ENCODE peak calls at places on chromosomes 12 and 14, in seven cellular contexts. F, N, E, Q, D, C and A are unnamed samples.
A peak's percentile ranks its signal among the peaks of the same experiment; 100 is the strongest.

GRCh38 chr14:38207830-38208815 is at the start of gene SSTR1:
- DNase-seq in F (no peak), N (no peak), E (no peak), Q (peak; percentile 36), D (peak; percentile 43), C (peak; percentile 68), A (no peak)

GRCh38 chr12:90909069-90909676 is 45.8 kb downstream of the CCER1 start:
- DNase-seq in F (peak; percentile 38), N (no peak), E (no peak), Q (peak; percentile 67), D (peak; percentile 6), C (peak; percentile 77), A (peak; percentile 20)

GRCh38 chr12:43332977-43333649 is 218.9 kb downstream of the ADAMTS20 start:
- DNase-seq in F (no peak), N (no peak), E (no peak), Q (peak; percentile 59), D (no peak), C (no peak), A (no peak)

GRCh38 chr12:87074801-87075200 is 818.6 kb upstream of the MGAT4C start:
- DNase-seq in F (no peak), N (no peak), E (no peak), Q (no peak), D (no peak), C (no peak), A (no peak)

GRCh38 chr14:47660158-47660557 is 15.2 kb downstream of the MDGA2 start:
- DNase-seq in F (no peak), N (no peak), E (no peak), Q (no peak), D (no peak), C (no peak), A (no peak)

GRCh38 chr12:106226884-106227640 is 20.8 kb downstream of the CKAP4 start:
- DNase-seq in F (peak; percentile 28), N (no peak), E (peak; percentile 53), Q (peak; percentile 65), D (peak; percentile 55), C (peak; percentile 81), A (peak; percentile 47)

GRCh38 chr14:104245075-104245474 is 106.7 kb downstream of the KIF26A start:
- DNase-seq in F (no peak), N (no peak), E (no peak), Q (no peak), D (no peak), C (no peak), A (no peak)

GRCh38 chr12:49920241-49920914 is 16.7 kb upstream of the FAIM2 start:
- DNase-seq in F (no peak), N (no peak), E (no peak), Q (peak; percentile 65), D (peak; percentile 33), C (no peak), A (no peak)

GRCh38 chr14:100680439-100681051 is 46.1 kb upstream of the DLK1 start:
- DNase-seq in F (no peak), N (no peak), E (peak; percentile 74), Q (no peak), D (no peak), C (no peak), A (no peak)

GRCh38 chr14:70888681-70889175 is 18.5 kb upstream of the PCNX1 start:
- DNase-seq in F (no peak), N (no peak), E (no peak), Q (no peak), D (no peak), C (no peak), A (no peak)

GRCh38 chr12:108322998-108323397 is 16.1 kb downstream of the CMKLR1 start:
- DNase-seq in F (no peak), N (no peak), E (no peak), Q (no peak), D (no peak), C (no peak), A (no peak)

GRCh38 chr14:60722163-60722835 is 1.9 kb downstream of the SIX4 start:
- DNase-seq in F (no peak), N (no peak), E (peak; percentile 16), Q (peak; percentile 54), D (peak; percentile 89), C (peak; percentile 88), A (no peak)

GRCh38 chr12:4763549-4763948 is 43.3 kb downstream of the GALNT8 start:
- DNase-seq in F (peak; percentile 45), N (no peak), E (peak; percentile 54), Q (no peak), D (peak; percentile 32), C (peak; percentile 96), A (no peak)

DNA sequence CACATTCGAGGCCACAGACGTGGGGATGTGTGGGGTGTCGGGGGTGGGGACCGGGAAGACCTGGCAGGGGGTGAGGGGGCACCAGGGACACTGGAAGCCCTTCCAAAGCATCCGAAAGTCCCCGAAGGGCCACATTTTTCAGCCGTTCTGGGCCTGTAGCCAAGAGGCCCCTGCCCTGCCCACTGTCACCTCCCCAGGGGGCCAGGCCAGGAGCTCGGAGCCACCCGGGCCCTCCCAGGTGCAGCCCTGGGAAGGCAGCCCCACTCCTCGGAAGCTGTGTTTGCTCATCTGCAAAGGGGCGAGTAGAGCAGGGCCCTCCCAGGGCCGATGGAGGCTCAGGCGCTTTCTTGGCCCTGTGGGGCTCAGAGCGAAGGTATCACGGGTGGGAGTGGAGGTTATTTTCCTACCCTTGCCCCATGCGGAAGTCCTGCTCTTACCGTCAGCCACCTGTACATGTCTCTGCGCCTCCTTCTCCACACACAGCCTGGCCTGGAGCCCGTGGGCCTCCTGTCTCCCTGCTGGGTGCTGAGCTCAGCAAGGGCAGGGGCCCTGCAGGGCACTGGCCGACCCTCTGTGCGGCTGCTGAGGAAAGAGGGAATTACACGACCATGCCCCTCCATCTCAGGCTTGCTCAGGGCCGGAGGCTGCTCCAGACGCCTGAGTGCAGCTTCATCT is 27.2 kb downstream of the NOC4L start:
- DNase-seq in F (no peak), N (no peak), E (no peak), Q (no peak), D (no peak), C (no peak), A (no peak)
- TF ChIP-seq EZH2 in F (no peak), N (no peak), E (no peak), Q (no peak), D (no peak), C (no peak), A (no peak)

GRCh38 chr12:115756271-115756670 is 521.2 kb downstream of the MED13L start:
- DNase-seq in F (no peak), N (no peak), E (no peak), Q (no peak), D (no peak), C (no peak), A (no peak)

GRCh38 chr12:115760231-115760630 is 517.3 kb downstream of the MED13L start:
- DNase-seq in F (no peak), N (no peak), E (no peak), Q (no peak), D (no peak), C (no peak), A (no peak)

GRCh38 chr12:115761784-115762183 is 515.7 kb downstream of the MED13L start:
- DNase-seq in F (no peak), N (no peak), E (no peak), Q (no peak), D (no peak), C (no peak), A (no peak)

GRCh38 chr12:115756804-115757203 is 520.7 kb downstream of the MED13L start:
- DNase-seq in F (no peak), N (no peak), E (no peak), Q (no peak), D (no peak), C (no peak), A (no peak)

DNA sequence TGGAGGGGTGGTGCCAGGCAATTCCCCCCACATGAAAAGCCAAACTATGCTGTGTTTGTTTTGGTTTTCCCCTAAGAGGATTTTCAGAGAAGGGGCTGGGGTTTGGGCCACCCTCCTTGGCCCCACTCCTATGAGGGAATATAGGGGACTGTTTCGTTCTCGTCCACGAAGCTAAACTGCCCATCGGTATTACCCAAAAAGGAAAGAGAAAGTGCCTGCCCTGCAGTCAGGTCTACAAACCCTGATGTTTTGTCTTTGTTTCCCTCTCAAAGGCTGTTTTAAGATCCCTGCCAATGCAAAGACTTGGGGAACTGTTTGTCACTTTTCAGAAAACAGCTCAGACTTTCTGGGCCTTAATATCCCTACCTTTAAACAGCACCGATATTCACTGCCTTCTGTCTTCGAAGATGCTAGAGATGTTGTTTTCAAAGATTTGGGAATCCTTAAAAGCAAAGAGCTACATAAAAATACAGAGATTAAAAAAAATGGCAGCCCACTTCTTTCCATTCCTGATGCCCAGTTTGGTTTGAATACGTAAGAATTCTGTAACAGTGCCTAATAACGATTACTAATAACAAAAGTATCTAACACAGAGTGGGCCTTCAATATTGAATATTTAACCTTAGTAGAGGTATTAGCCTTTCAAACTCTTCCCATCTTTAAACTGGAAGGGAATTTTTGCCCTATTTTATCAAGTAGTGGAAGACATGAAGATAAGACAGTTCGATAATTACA is 518.4 kb downstream of the MED13L start:
- DNase-seq in F (no peak), N (no peak), E (no peak), Q (no peak), D (no peak), C (no peak), A (no peak)
- H3K27ac ChIP-seq in F (no peak overlapping the region), N (no peak overlapping the region), E (no peak overlapping the region), Q (no peak overlapping the region), D (no peak overlapping the region), C (no peak overlapping the region), A (no peak overlapping the region)

DNA sequence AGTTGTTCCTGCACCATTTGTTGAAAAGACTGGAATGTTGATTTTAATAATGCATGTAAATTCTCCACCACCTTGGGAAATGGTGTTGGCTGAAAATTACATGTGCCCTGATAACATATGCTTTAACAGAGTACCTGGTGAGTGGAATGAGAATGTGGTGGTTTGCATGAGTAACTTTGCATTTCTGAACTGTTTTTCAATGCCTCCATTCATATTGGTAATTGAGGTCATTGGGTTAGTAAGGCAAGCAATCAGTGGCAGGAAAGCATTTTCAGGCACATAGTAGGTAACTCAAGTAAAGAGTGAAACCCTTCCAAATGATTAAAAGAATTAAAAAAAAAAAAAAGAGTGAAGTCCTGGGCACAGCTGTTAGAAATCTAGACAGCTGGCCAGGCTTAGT is 32.2 kb upstream of the BICD1 start:
- DNase-seq in F (no peak), N (no peak), E (no peak), Q (no peak), D (no peak), C (peak; percentile 25), A (no peak)
- TF ChIP-seq POLR2AphosphoS5 in F (no peak), N (no peak), E (no peak), Q (no peak), D (no peak), C (no peak), A (no peak)

DNA sequence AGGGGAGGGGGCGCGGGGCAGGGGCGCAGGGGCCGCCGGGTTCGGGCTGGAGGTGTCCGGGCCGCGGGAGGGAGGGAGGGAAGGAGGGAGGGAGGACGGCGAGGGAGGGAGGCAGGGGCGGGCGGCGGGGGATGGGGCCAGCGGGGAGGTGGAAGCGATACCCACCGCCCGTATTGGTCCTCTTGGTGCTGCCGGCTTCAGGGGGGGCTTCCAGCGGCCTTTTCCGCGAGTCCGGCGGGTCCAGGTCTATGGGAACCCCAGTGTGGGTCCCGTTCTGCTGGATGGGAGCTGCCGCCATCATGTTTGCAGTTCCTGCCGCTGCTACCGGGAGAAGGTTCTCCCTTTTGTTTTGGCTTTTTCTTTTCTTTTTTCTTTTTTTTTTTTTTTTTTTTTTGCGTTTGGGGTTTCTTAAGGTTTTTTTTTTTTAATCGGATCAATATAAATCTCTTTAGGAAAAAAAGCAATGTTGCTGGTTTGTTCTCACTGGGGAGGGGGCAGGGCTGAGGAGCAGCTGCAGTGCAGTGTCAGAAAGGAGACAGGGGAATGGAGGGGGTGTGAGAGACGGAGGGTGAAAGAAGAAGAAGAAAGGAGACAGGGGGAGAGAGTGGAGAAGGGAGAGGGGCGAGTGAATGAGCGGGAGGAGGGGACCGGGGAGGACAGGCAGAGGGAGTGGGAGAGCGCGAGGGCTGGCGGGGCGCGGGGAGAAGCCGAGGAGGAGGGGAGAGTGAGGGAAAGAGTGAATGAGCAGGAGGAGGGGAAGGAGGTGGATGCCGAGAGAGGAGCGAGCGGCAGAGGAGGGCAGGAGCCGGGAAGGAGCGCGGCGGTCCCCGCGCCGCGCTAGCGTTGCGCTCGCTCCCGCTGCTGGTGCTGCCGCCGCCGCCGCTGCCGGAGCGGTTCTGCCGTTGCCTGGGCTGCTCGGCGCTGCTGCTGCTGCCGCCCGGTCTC is at the start of gene NOVA1:
- DNase-seq in F (no peak), N (no peak), E (no peak), Q (peak; percentile 22), D (no peak), C (peak; percentile 69), A (no peak)
- TF ChIP-seq EZH2 in F (no peak), N (no peak), E (no peak), Q (no peak), D (peak; percentile 60), C (no peak), A (no peak)